ENCODE peak calls at places on chromosomes 6 and 20, in nine cellular contexts. Q is CD4-positive, alpha-beta T cell; M is thoracic aorta; E is activated naive CD8-positive, alpha-beta T cell treated with anti-CD3 and anti-CD28 coated beads, Interleukin-2, amount 50 U/mL, for 16 hours; U is activated CD8-positive, alpha-beta memory T cell treated with anti-CD3 and anti-CD28 coated beads, Interleukin-2, amount 50 U/mL, for 4 hours; N is EH; V is GM04504; Z is cardiac muscle cell; T is tibial nerve. L is an unnamed sample.

GRCh38 chr20:35617397-35618031 is 1.9 kb downstream of the SPAG4 start:
- DNase-seq in Q (no peak), M (no peak), E (no peak), U (peak; percentile 24), N (peak; percentile 76), V (no peak), Z (peak; percentile 77), T (no peak), L (peak; percentile 14)

GRCh38 chr6:149501768-149502167 is 17.0 kb upstream of the ZC3H12D start:
- DNase-seq in Q (no peak), M (no peak), E (no peak), U (no peak), N (no peak), V (no peak), Z (no peak), T (no peak), L (no peak)

GRCh38 chr6:116060572-116061283 is at the start of gene FRK:
- DNase-seq in Q (no peak), M (no peak), E (no peak), U (no peak), N (peak; percentile 18), V (no peak), Z (no peak), T (no peak), L (peak; percentile 24)

GRCh38 chr20:41717464-41717863 is 99.3 kb upstream of the CHD6 start:
- DNase-seq in Q (no peak), M (no peak), E (no peak), U (no peak), N (peak; percentile 39), V (no peak), Z (no peak), T (no peak), L (no peak)

GRCh38 chr6:157850030-157850429 is 27.0 kb downstream of the SNX9 start:
- DNase-seq in Q (no peak), M (no peak), E (no peak), U (no peak), N (no peak), V (no peak), Z (no peak), T (no peak), L (no peak)

GRCh38 chr6:13538600-13538999 is 35.8 kb upstream of the SIRT5 start:
- DNase-seq in Q (no peak), M (no peak), E (no peak), U (no peak), N (no peak), V (no peak), Z (no peak), T (no peak), L (no peak)

GRCh38 chr6:22024004-22024403 is 272.8 kb downstream of the PRL start:
- DNase-seq in Q (no peak), M (no peak), E (no peak), U (no peak), N (no peak), V (no peak), Z (no peak), T (no peak), L (no peak)

GRCh38 chr6:148461247-148461646 is 118.6 kb downstream of the SASH1 start:
- DNase-seq in Q (no peak), M (no peak), E (no peak), U (no peak), N (no peak), V (no peak), Z (no peak), T (no peak), L (no peak)

GRCh38 chr6:17012421-17013225 is 89.2 kb upstream of the STMND1 start:
- DNase-seq in Q (no peak), M (no peak), E (no peak), U (no peak), N (peak; percentile 100), V (no peak), Z (peak; percentile 53), T (no peak), L (no peak)

GRCh38 chr20:6685181-6685582 is 82.3 kb upstream of the BMP2 start:
- DNase-seq in Q (no peak), M (no peak), E (no peak), U (no peak), N (peak; percentile 63), V (no peak), Z (no peak), T (no peak), L (no peak)

L was measured in NCI-H2227 treated with DMSO at 0.1 percent for 48 hours.